ENCODE peak calls at places on chromosomes 16 and 17, in ten cellular contexts. One of them, this sample, is unnamed.
A peak's percentile ranks its signal among the peaks of the same experiment; 100 is the strongest.

GRCh38 chr17:2137342-2138098 is 82.6 kb downstream of the HIC1 start:
- DNase-seq in activated effector memory CD4-positive, alpha-beta T cell treated with Interleukin-2 at 50 U/mL for 16 hours: no peak
- DNase-seq in activated T-helper 1 cell treated with Interleukin-2 at 50 U/mL for 16 hours: no peak
- DNase-seq in foreskin fibroblast: peak; percentile 69
- DNase-seq in activated CD4-positive, alpha-beta T cell treated with anti-CD3 and anti-CD28 coated beads, Interleukin-2, amount 50 U/mL, for 1 hour: no peak
- DNase-seq in germinal center: peak; percentile 37
- DNase-seq in Right ventricle myocardium superior: no peak
- DNase-seq in fibroblast of gingiva: peak; percentile 39
- DNase-seq in anterior cingulate cortex: no peak
- DNase-seq in progenitor cell of endocrine pancreas: no peak
- DNase-seq in this sample: no peak

GRCh38 chr16:11402745-11403533 is 57.7 kb downstream of the RMI2 start:
- DNase-seq in activated effector memory CD4-positive, alpha-beta T cell treated with Interleukin-2 at 50 U/mL for 16 hours: no peak
- DNase-seq in activated T-helper 1 cell treated with Interleukin-2 at 50 U/mL for 16 hours: no peak
- DNase-seq in foreskin fibroblast: no peak
- DNase-seq in activated CD4-positive, alpha-beta T cell treated with anti-CD3 and anti-CD28 coated beads, Interleukin-2, amount 50 U/mL, for 1 hour: no peak
- DNase-seq in germinal center: no peak
- DNase-seq in Right ventricle myocardium superior: peak; percentile 13
- DNase-seq in fibroblast of gingiva: no peak
- DNase-seq in anterior cingulate cortex: no peak
- DNase-seq in progenitor cell of endocrine pancreas: no peak
- DNase-seq in this sample: no peak

GRCh38 chr17:50661795-50662391 is 27.2 kb downstream of the ABCC3 start:
- DNase-seq in activated effector memory CD4-positive, alpha-beta T cell treated with Interleukin-2 at 50 U/mL for 16 hours: no peak
- DNase-seq in activated T-helper 1 cell treated with Interleukin-2 at 50 U/mL for 16 hours: no peak
- DNase-seq in foreskin fibroblast: peak; percentile 91
- DNase-seq in activated CD4-positive, alpha-beta T cell treated with anti-CD3 and anti-CD28 coated beads, Interleukin-2, amount 50 U/mL, for 1 hour: no peak
- DNase-seq in germinal center: no peak
- DNase-seq in Right ventricle myocardium superior: no peak
- DNase-seq in fibroblast of gingiva: peak; percentile 93
- DNase-seq in anterior cingulate cortex: no peak
- DNase-seq in progenitor cell of endocrine pancreas: no peak
- DNase-seq in this sample: no peak

GRCh38 chr17:21287703-21288449 is 3.4 kb downstream of the MAP2K3 start:
- DNase-seq in activated effector memory CD4-positive, alpha-beta T cell treated with Interleukin-2 at 50 U/mL for 16 hours: peak; percentile 94
- DNase-seq in activated T-helper 1 cell treated with Interleukin-2 at 50 U/mL for 16 hours: peak; percentile 92
- DNase-seq in foreskin fibroblast: peak; percentile 97
- DNase-seq in activated CD4-positive, alpha-beta T cell treated with anti-CD3 and anti-CD28 coated beads, Interleukin-2, amount 50 U/mL, for 1 hour: peak; percentile 95
- DNase-seq in germinal center: peak; percentile 87
- DNase-seq in Right ventricle myocardium superior: peak; percentile 97
- DNase-seq in fibroblast of gingiva: peak; percentile 98
- DNase-seq in anterior cingulate cortex: peak; percentile 46
- DNase-seq in progenitor cell of endocrine pancreas: no peak
- DNase-seq in this sample: peak; percentile 84

GRCh38 chr16:84940670-84941551 is 70.4 kb downstream of the ZDHHC7 start:
- DNase-seq in activated effector memory CD4-positive, alpha-beta T cell treated with Interleukin-2 at 50 U/mL for 16 hours: no peak
- DNase-seq in activated T-helper 1 cell treated with Interleukin-2 at 50 U/mL for 16 hours: no peak
- DNase-seq in foreskin fibroblast: peak; percentile 64
- DNase-seq in activated CD4-positive, alpha-beta T cell treated with anti-CD3 and anti-CD28 coated beads, Interleukin-2, amount 50 U/mL, for 1 hour: no peak
- DNase-seq in germinal center: no peak
- DNase-seq in Right ventricle myocardium superior: peak; percentile 53
- DNase-seq in fibroblast of gingiva: peak; percentile 71
- DNase-seq in anterior cingulate cortex: no peak
- DNase-seq in progenitor cell of endocrine pancreas: no peak
- DNase-seq in this sample: no peak

GRCh38 chr16:87703071-87703470 is 62.7 kb downstream of the KLHDC4 start:
- DNase-seq in activated effector memory CD4-positive, alpha-beta T cell treated with Interleukin-2 at 50 U/mL for 16 hours: no peak
- DNase-seq in activated T-helper 1 cell treated with Interleukin-2 at 50 U/mL for 16 hours: no peak
- DNase-seq in foreskin fibroblast: no peak
- DNase-seq in activated CD4-positive, alpha-beta T cell treated with anti-CD3 and anti-CD28 coated beads, Interleukin-2, amount 50 U/mL, for 1 hour: no peak
- DNase-seq in germinal center: no peak
- DNase-seq in Right ventricle myocardium superior: no peak
- DNase-seq in fibroblast of gingiva: no peak
- DNase-seq in anterior cingulate cortex: no peak
- DNase-seq in progenitor cell of endocrine pancreas: no peak
- DNase-seq in this sample: no peak

GRCh38 chr17:41647038-41647813 is 22.9 kb upstream of the KRT17 start:
- DNase-seq in activated effector memory CD4-positive, alpha-beta T cell treated with Interleukin-2 at 50 U/mL for 16 hours: no peak
- DNase-seq in activated T-helper 1 cell treated with Interleukin-2 at 50 U/mL for 16 hours: no peak
- DNase-seq in foreskin fibroblast: no peak
- DNase-seq in activated CD4-positive, alpha-beta T cell treated with anti-CD3 and anti-CD28 coated beads, Interleukin-2, amount 50 U/mL, for 1 hour: no peak
- DNase-seq in germinal center: no peak
- DNase-seq in Right ventricle myocardium superior: no peak
- DNase-seq in fibroblast of gingiva: no peak
- DNase-seq in anterior cingulate cortex: no peak
- DNase-seq in progenitor cell of endocrine pancreas: no peak
- DNase-seq in this sample: no peak

GRCh38 chr16:30557397-30557949 is 701 bp downstream of the ZNF764 start:
- DNase-seq in activated effector memory CD4-positive, alpha-beta T cell treated with Interleukin-2 at 50 U/mL for 16 hours: no peak
- DNase-seq in activated T-helper 1 cell treated with Interleukin-2 at 50 U/mL for 16 hours: no peak
- DNase-seq in foreskin fibroblast: no peak
- DNase-seq in activated CD4-positive, alpha-beta T cell treated with anti-CD3 and anti-CD28 coated beads, Interleukin-2, amount 50 U/mL, for 1 hour: no peak
- DNase-seq in germinal center: peak; percentile 54
- DNase-seq in Right ventricle myocardium superior: no peak
- DNase-seq in fibroblast of gingiva: no peak
- DNase-seq in anterior cingulate cortex: no peak
- DNase-seq in progenitor cell of endocrine pancreas: no peak
- DNase-seq in this sample: no peak

GRCh38 chr17:62792122-62792800 is 15.9 kb downstream of the MARCHF10 start:
- DNase-seq in activated effector memory CD4-positive, alpha-beta T cell treated with Interleukin-2 at 50 U/mL for 16 hours: no peak
- DNase-seq in activated T-helper 1 cell treated with Interleukin-2 at 50 U/mL for 16 hours: no peak
- DNase-seq in foreskin fibroblast: peak; percentile 99
- DNase-seq in activated CD4-positive, alpha-beta T cell treated with anti-CD3 and anti-CD28 coated beads, Interleukin-2, amount 50 U/mL, for 1 hour: no peak
- DNase-seq in germinal center: no peak
- DNase-seq in Right ventricle myocardium superior: no peak
- DNase-seq in fibroblast of gingiva: peak; percentile 99
- DNase-seq in anterior cingulate cortex: no peak
- DNase-seq in progenitor cell of endocrine pancreas: no peak
- DNase-seq in this sample: no peak

GRCh38 chr16:85528528-85529387 is 84.4 kb upstream of the GSE1 start:
- DNase-seq in activated effector memory CD4-positive, alpha-beta T cell treated with Interleukin-2 at 50 U/mL for 16 hours: no peak
- DNase-seq in activated T-helper 1 cell treated with Interleukin-2 at 50 U/mL for 16 hours: no peak
- DNase-seq in foreskin fibroblast: no peak
- DNase-seq in activated CD4-positive, alpha-beta T cell treated with anti-CD3 and anti-CD28 coated beads, Interleukin-2, amount 50 U/mL, for 1 hour: peak; percentile 22
- DNase-seq in germinal center: peak; percentile 36
- DNase-seq in Right ventricle myocardium superior: no peak
- DNase-seq in fibroblast of gingiva: no peak
- DNase-seq in anterior cingulate cortex: no peak
- DNase-seq in progenitor cell of endocrine pancreas: no peak
- DNase-seq in this sample: no peak

GRCh38 chr17:48908853-48909394 is 717 bp downstream of the UBE2Z start:
- DNase-seq in activated effector memory CD4-positive, alpha-beta T cell treated with Interleukin-2 at 50 U/mL for 16 hours: peak; percentile 73
- DNase-seq in activated T-helper 1 cell treated with Interleukin-2 at 50 U/mL for 16 hours: peak; percentile 67
- DNase-seq in foreskin fibroblast: peak; percentile 88
- DNase-seq in activated CD4-positive, alpha-beta T cell treated with anti-CD3 and anti-CD28 coated beads, Interleukin-2, amount 50 U/mL, for 1 hour: peak; percentile 82
- DNase-seq in germinal center: peak; percentile 77
- DNase-seq in Right ventricle myocardium superior: peak; percentile 87
- DNase-seq in fibroblast of gingiva: peak; percentile 84
- DNase-seq in anterior cingulate cortex: peak; percentile 26
- DNase-seq in progenitor cell of endocrine pancreas: peak; percentile 82
- DNase-seq in this sample: peak; percentile 23

GRCh38 chr17:59572301-59572924 is 7.0 kb downstream of the DHX40 start:
- DNase-seq in activated effector memory CD4-positive, alpha-beta T cell treated with Interleukin-2 at 50 U/mL for 16 hours: no peak
- DNase-seq in activated T-helper 1 cell treated with Interleukin-2 at 50 U/mL for 16 hours: no peak
- DNase-seq in foreskin fibroblast: peak; percentile 18
- DNase-seq in activated CD4-positive, alpha-beta T cell treated with anti-CD3 and anti-CD28 coated beads, Interleukin-2, amount 50 U/mL, for 1 hour: no peak
- DNase-seq in germinal center: no peak
- DNase-seq in Right ventricle myocardium superior: no peak
- DNase-seq in fibroblast of gingiva: no peak
- DNase-seq in anterior cingulate cortex: no peak
- DNase-seq in progenitor cell of endocrine pancreas: no peak
- DNase-seq in this sample: no peak